ENCODE peak calls at places on chromosomes 11 and 22, in ten cellular contexts. One of them, this sample, is unnamed. For H3K9me3, the result is how much of the 10 kb centered on the place peaks cover.

GRCh38 chr22:30038219-30038618 is 42.0 kb upstream of the HORMAD2 start:
- DNase-seq in tibial nerve: no peak
- DNase-seq in uterus: peak
- DNase-seq in K562: no peak
- DNase-seq in HCT116: no peak
- DNase-seq in spleen: no peak
- DNase-seq in body of pancreas: peak
- DNase-seq in thyroid gland: peak
- DNase-seq in A549: no peak
- DNase-seq in esophagus muscularis mucosa: no peak
- DNase-seq in this sample: no peak

GRCh38 chr11:70928854-70929598 is 323.4 kb downstream of the SHANK2 start:
- DNase-seq in tibial nerve: no peak
- DNase-seq in uterus: no peak
- DNase-seq in K562: no peak
- DNase-seq in HCT116: no peak
- DNase-seq in spleen: no peak
- DNase-seq in body of pancreas: no peak
- DNase-seq in thyroid gland: no peak
- DNase-seq in A549: no peak
- DNase-seq in esophagus muscularis mucosa: no peak
- DNase-seq in this sample: no peak

GRCh38 chr11:19844806-19845205 is 132.2 kb downstream of the NAV2 start:
- DNase-seq in tibial nerve: no peak
- DNase-seq in uterus: no peak
- DNase-seq in K562: no peak
- DNase-seq in HCT116: no peak
- DNase-seq in spleen: no peak
- DNase-seq in body of pancreas: no peak
- DNase-seq in thyroid gland: no peak
- DNase-seq in A549: no peak
- DNase-seq in esophagus muscularis mucosa: no peak
- DNase-seq in this sample: no peak

GRCh38 chr11:3022982-3023381 is 30.9 kb upstream of the NAP1L4 start:
- DNase-seq in tibial nerve: no peak
- DNase-seq in uterus: no peak
- DNase-seq in K562: no peak
- DNase-seq in HCT116: no peak
- DNase-seq in spleen: no peak
- DNase-seq in body of pancreas: no peak
- DNase-seq in thyroid gland: no peak
- DNase-seq in A549: no peak
- DNase-seq in esophagus muscularis mucosa: no peak
- DNase-seq in this sample: no peak

GRCh38 chr22:29716814-29717213 is 3.0 kb upstream of the CABP7 start:
- DNase-seq in tibial nerve: peak
- DNase-seq in uterus: no peak
- DNase-seq in K562: peak
- DNase-seq in HCT116: peak
- DNase-seq in spleen: no peak
- DNase-seq in body of pancreas: peak
- DNase-seq in thyroid gland: peak
- DNase-seq in A549: no peak
- DNase-seq in esophagus muscularis mucosa: no peak
- DNase-seq in this sample: no peak

GRCh38 chr11:86671386-86672006 is 920 bp downstream of the ME3 start:
- DNase-seq in tibial nerve: peak
- DNase-seq in uterus: peak
- DNase-seq in K562: no peak
- DNase-seq in HCT116: no peak
- DNase-seq in spleen: peak
- DNase-seq in body of pancreas: peak
- DNase-seq in thyroid gland: peak
- DNase-seq in A549: peak
- DNase-seq in esophagus muscularis mucosa: peak
- DNase-seq in this sample: no peak

GRCh38 chr22:24359452-24360120 is 67.8 kb upstream of the ADORA2A start:
- DNase-seq in tibial nerve: no peak
- DNase-seq in uterus: no peak
- DNase-seq in K562: no peak
- DNase-seq in HCT116: no peak
- DNase-seq in spleen: no peak
- DNase-seq in body of pancreas: no peak
- DNase-seq in thyroid gland: no peak
- DNase-seq in A549: no peak
- DNase-seq in esophagus muscularis mucosa: no peak
- DNase-seq in this sample: no peak

GRCh38 chr11:69797156-69797555 is 22.0 kb upstream of the FGF4 start:
- DNase-seq in tibial nerve: no peak
- DNase-seq in uterus: no peak
- DNase-seq in K562: no peak
- DNase-seq in HCT116: no peak
- DNase-seq in spleen: no peak
- DNase-seq in body of pancreas: no peak
- DNase-seq in thyroid gland: no peak
- DNase-seq in A549: no peak
- DNase-seq in esophagus muscularis mucosa: no peak
- DNase-seq in this sample: no peak

GRCh38 chr22:21582801-21583740 is 15.6 kb downstream of the UBE2L3 start:
- DNase-seq in tibial nerve: no peak
- DNase-seq in uterus: no peak
- DNase-seq in K562: no peak
- DNase-seq in HCT116: no peak
- DNase-seq in spleen: no peak
- DNase-seq in body of pancreas: no peak
- DNase-seq in thyroid gland: peak
- DNase-seq in A549: no peak
- DNase-seq in esophagus muscularis mucosa: no peak
- DNase-seq in this sample: no peak

GRCh38 chr11:123100378-123101085 is 38.6 kb upstream of the HSPA8 start:
- DNase-seq in tibial nerve: peak
- DNase-seq in uterus: peak
- DNase-seq in K562: no peak
- DNase-seq in HCT116: no peak
- DNase-seq in spleen: no peak
- DNase-seq in body of pancreas: no peak
- DNase-seq in thyroid gland: peak
- DNase-seq in A549: no peak
- DNase-seq in esophagus muscularis mucosa: no peak
- DNase-seq in this sample: no peak

GRCh38 chr22:23675502-23676415 is 15.1 kb upstream of the RGL4 start:
- DNase-seq in tibial nerve: no peak
- DNase-seq in uterus: no peak
- DNase-seq in K562: no peak
- DNase-seq in HCT116: no peak
- DNase-seq in spleen: peak
- DNase-seq in body of pancreas: peak
- DNase-seq in thyroid gland: peak
- DNase-seq in A549: no peak
- DNase-seq in esophagus muscularis mucosa: no peak
- DNase-seq in this sample: no peak

GRCh38 chr11:7512525-7513209 is 1.1 kb upstream of the PPFIBP2 start:
- DNase-seq in tibial nerve: peak
- DNase-seq in uterus: peak
- DNase-seq in K562: no peak
- DNase-seq in HCT116: no peak
- DNase-seq in spleen: peak
- DNase-seq in body of pancreas: peak
- DNase-seq in thyroid gland: peak
- DNase-seq in A549: no peak
- DNase-seq in esophagus muscularis mucosa: peak
- DNase-seq in this sample: no peak

GRCh38 chr22:36928181-36928580 is 14.8 kb downstream of the CSF2RB start:
- DNase-seq in tibial nerve: no peak
- DNase-seq in uterus: no peak
- DNase-seq in K562: no peak
- DNase-seq in HCT116: no peak
- DNase-seq in spleen: no peak
- DNase-seq in body of pancreas: no peak
- DNase-seq in thyroid gland: no peak
- DNase-seq in A549: no peak
- DNase-seq in esophagus muscularis mucosa: no peak
- DNase-seq in this sample: no peak

GRCh38 chr11:78789365-78789764 is 214.7 kb upstream of the NARS2 start:
- DNase-seq in tibial nerve: no peak
- DNase-seq in uterus: no peak
- DNase-seq in K562: no peak
- DNase-seq in HCT116: no peak
- DNase-seq in spleen: no peak
- DNase-seq in body of pancreas: no peak
- DNase-seq in thyroid gland: no peak
- DNase-seq in A549: no peak
- DNase-seq in esophagus muscularis mucosa: no peak
- DNase-seq in this sample: no peak

GRCh38 chr11:199782-200181 is 6.9 kb downstream of the SCGB1C1 start:
- DNase-seq in tibial nerve: no peak
- DNase-seq in uterus: no peak
- DNase-seq in K562: peak
- DNase-seq in HCT116: no peak
- DNase-seq in spleen: peak
- DNase-seq in body of pancreas: peak
- DNase-seq in thyroid gland: no peak
- DNase-seq in A549: no peak
- DNase-seq in esophagus muscularis mucosa: no peak
- DNase-seq in this sample: no peak

GRCh38 chr11:111878385-111878765 is 590 bp downstream of the FDXACB1 start:
- DNase-seq in tibial nerve: no peak
- DNase-seq in uterus: no peak
- DNase-seq in K562: no peak
- DNase-seq in HCT116: peak
- DNase-seq in spleen: no peak
- DNase-seq in body of pancreas: no peak
- DNase-seq in thyroid gland: no peak
- DNase-seq in A549: peak
- DNase-seq in esophagus muscularis mucosa: no peak
- DNase-seq in this sample: no peak

GRCh38 chr22:45602824-45603301 is 68.8 kb upstream of the ATXN10 start:
- DNase-seq in tibial nerve: no peak
- DNase-seq in uterus: no peak
- DNase-seq in K562: peak
- DNase-seq in HCT116: peak
- DNase-seq in spleen: peak
- DNase-seq in body of pancreas: no peak
- DNase-seq in thyroid gland: no peak
- DNase-seq in A549: no peak
- DNase-seq in esophagus muscularis mucosa: no peak
- DNase-seq in this sample: no peak

GRCh38 chr11:11020219-11020726 is 162.4 kb upstream of the ZBED5 start:
- DNase-seq in tibial nerve: no peak
- DNase-seq in uterus: no peak
- DNase-seq in K562: no peak
- DNase-seq in HCT116: no peak
- DNase-seq in spleen: no peak
- DNase-seq in body of pancreas: no peak
- DNase-seq in thyroid gland: no peak
- DNase-seq in A549: no peak
- DNase-seq in esophagus muscularis mucosa: no peak
- DNase-seq in this sample: no peak

GRCh38 chr22:20117656-20118571 is 888 bp upstream of the TRMT2A start:
- DNase-seq in tibial nerve: no peak
- DNase-seq in uterus: no peak
- DNase-seq in K562: peak
- DNase-seq in HCT116: no peak
- DNase-seq in spleen: peak
- DNase-seq in body of pancreas: peak
- DNase-seq in thyroid gland: peak
- DNase-seq in A549: no peak
- DNase-seq in esophagus muscularis mucosa: no peak
- DNase-seq in this sample: no peak

GRCh38 chr11:57667715-57668466 is at the start of gene ZDHHC5:
- DNase-seq in tibial nerve: peak
- DNase-seq in uterus: peak
- DNase-seq in K562: peak
- DNase-seq in HCT116: peak
- DNase-seq in spleen: peak
- DNase-seq in body of pancreas: peak
- DNase-seq in thyroid gland: peak
- DNase-seq in A549: peak
- DNase-seq in esophagus muscularis mucosa: peak
- DNase-seq in this sample: peak
- TF ChIP-seq POLR2A in tibial nerve: peak
- TF ChIP-seq POLR2A in uterus: peak
- TF ChIP-seq POLR2A in K562: peak
- TF ChIP-seq POLR2A in HCT116: peak
- TF ChIP-seq POLR2A in spleen: no peak
- TF ChIP-seq POLR2A in body of pancreas: peak
- TF ChIP-seq POLR2A in thyroid gland: peak
- TF ChIP-seq POLR2A in A549: peak
- TF ChIP-seq POLR2A in esophagus muscularis mucosa: peak
- TF ChIP-seq POLR2A in this sample: no peak

DNA sequence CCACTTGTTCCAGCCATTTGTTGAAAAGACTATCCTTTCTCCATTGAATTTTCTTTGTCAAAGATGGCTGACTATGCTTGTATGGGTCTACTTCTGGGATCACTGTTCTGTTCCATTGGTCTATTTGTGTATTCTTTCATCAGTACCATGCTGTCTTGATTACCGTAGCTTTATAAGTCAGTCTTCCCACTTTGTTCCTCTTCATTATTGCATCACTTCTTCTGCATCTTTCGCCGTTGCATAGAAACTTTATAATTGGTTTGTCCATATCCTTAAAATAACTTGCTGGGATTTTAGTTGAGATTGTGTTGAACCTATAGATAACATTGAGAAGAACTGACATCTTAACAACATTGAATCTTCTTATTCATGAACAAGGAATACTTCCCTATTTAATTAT is 598.8 kb downstream of the TBC1D22A start:
- DNase-seq in tibial nerve: no peak
- DNase-seq in uterus: no peak
- DNase-seq in K562: no peak
- DNase-seq in HCT116: no peak
- DNase-seq in spleen: no peak
- DNase-seq in body of pancreas: no peak
- DNase-seq in thyroid gland: no peak
- DNase-seq in A549: no peak
- DNase-seq in esophagus muscularis mucosa: no peak
- DNase-seq in this sample: no peak
- H3K9me3 ChIP-seq in tibial nerve: under half
- H3K9me3 ChIP-seq in uterus: under half
- H3K9me3 ChIP-seq in K562: under half
- H3K9me3 ChIP-seq in HCT116: under half
- H3K9me3 ChIP-seq in spleen: under half
- H3K9me3 ChIP-seq in body of pancreas: under half
- H3K9me3 ChIP-seq in thyroid gland: under half
- H3K9me3 ChIP-seq in A549: under half
- H3K9me3 ChIP-seq in esophagus muscularis mucosa: under half
- H3K9me3 ChIP-seq in this sample: under half

GRCh38 chr11:12377824-12378593 is 638 bp downstream of the PARVA start:
- DNase-seq in tibial nerve: peak
- DNase-seq in uterus: peak
- DNase-seq in K562: peak
- DNase-seq in HCT116: peak
- DNase-seq in spleen: no peak
- DNase-seq in body of pancreas: peak
- DNase-seq in thyroid gland: peak
- DNase-seq in A549: peak
- DNase-seq in esophagus muscularis mucosa: peak
- DNase-seq in this sample: no peak
- TF ChIP-seq POLR2A in tibial nerve: peak
- TF ChIP-seq POLR2A in uterus: no peak
- TF ChIP-seq POLR2A in K562: no peak
- TF ChIP-seq POLR2A in HCT116: peak
- TF ChIP-seq POLR2A in spleen: no peak
- TF ChIP-seq POLR2A in body of pancreas: no peak
- TF ChIP-seq POLR2A in thyroid gland: peak
- TF ChIP-seq POLR2A in A549: peak
- TF ChIP-seq POLR2A in esophagus muscularis mucosa: no peak
- TF ChIP-seq POLR2A in this sample: no peak

GRCh38 chr22:48147404-48147803 is 1385.0 kb downstream of the TBC1D22A start:
- DNase-seq in tibial nerve: no peak
- DNase-seq in uterus: no peak
- DNase-seq in K562: no peak
- DNase-seq in HCT116: no peak
- DNase-seq in spleen: no peak
- DNase-seq in body of pancreas: no peak
- DNase-seq in thyroid gland: no peak
- DNase-seq in A549: no peak
- DNase-seq in esophagus muscularis mucosa: no peak
- DNase-seq in this sample: peak
- H3K9me3 ChIP-seq in tibial nerve: under half
- H3K9me3 ChIP-seq in uterus: under half
- H3K9me3 ChIP-seq in K562: under half
- H3K9me3 ChIP-seq in HCT116: under half
- H3K9me3 ChIP-seq in spleen: under half
- H3K9me3 ChIP-seq in body of pancreas: under half
- H3K9me3 ChIP-seq in thyroid gland: under half
- H3K9me3 ChIP-seq in A549: under half
- H3K9me3 ChIP-seq in esophagus muscularis mucosa: under half
- H3K9me3 ChIP-seq in this sample: under half

This sample was measured in vagina.